ENCODE peak calls at places on chromosomes 4 and X, in nine cellular contexts. P, W, C, I, M, R, O, X and H are unnamed samples.

GRCh38 chr4:86043755-86044592 is 315.9 kb downstream of the MAPK10 start:
- DNase-seq in P (peak; percentile 12), W (peak; percentile 11), C (no peak), I (peak; percentile 51), M (no peak), R (peak; percentile 40), O (peak; percentile 26), X (no peak), H (peak; percentile 60)

GRCh38 chr4:143424276-143424675 is 87.6 kb downstream of the GAB1 start:
- DNase-seq in P (no peak), W (no peak), C (no peak), I (no peak), M (no peak), R (no peak), O (no peak), X (no peak), H (no peak)

GRCh38 chr4:39255266-39255665 is 72.9 kb downstream of the WDR19 start:
- DNase-seq in P (no peak), W (peak; percentile 63), C (peak; percentile 35), I (peak; percentile 68), M (no peak), R (no peak), O (no peak), X (no peak), H (peak; percentile 19)

GRCh38 chr4:61380865-61381264 is 180.7 kb downstream of the ADGRL3 start:
- DNase-seq in P (no peak), W (no peak), C (no peak), I (no peak), M (no peak), R (no peak), O (peak; percentile 42), X (no peak), H (no peak)

GRCh38 chrX:33415454-33415853 is 204.1 kb upstream of the DMD start:
- DNase-seq in P (no peak), W (no peak), C (no peak), I (no peak), M (no peak), R (no peak), O (no peak), X (no peak), H (no peak)

GRCh38 chr4:149176019-149176418 is 639.6 kb downstream of the IQCM start:
- DNase-seq in P (no peak), W (no peak), C (no peak), I (peak; percentile 63), M (no peak), R (no peak), O (no peak), X (no peak), H (no peak)

GRCh38 chr4:99885063-99885664 is 9.1 kb downstream of the LAMTOR3 start:
- DNase-seq in P (peak; percentile 24), W (peak; percentile 23), C (no peak), I (peak; percentile 61), M (no peak), R (peak; percentile 19), O (peak; percentile 3), X (no peak), H (no peak)

GRCh38 chr4:152106113-152106763 is 345.4 kb upstream of the GATB start:
- DNase-seq in P (no peak), W (peak; percentile 87), C (peak; percentile 57), I (peak; percentile 97), M (no peak), R (peak; percentile 36), O (no peak), X (no peak), H (peak; percentile 13)

GRCh38 chr4:1537410-1538095 is 131.3 kb upstream of the NKX1-1 start:
- DNase-seq in P (no peak), W (no peak), C (no peak), I (no peak), M (no peak), R (no peak), O (no peak), X (no peak), H (no peak)

GRCh38 chr4:112895785-112896184 is 153.7 kb upstream of the ANK2 start:
- DNase-seq in P (no peak), W (no peak), C (no peak), I (peak; percentile 50), M (no peak), R (no peak), O (no peak), X (no peak), H (no peak)

GRCh38 chr4:7540216-7540615 is 105.5 kb upstream of the PSAPL1 start:
- DNase-seq in P (no peak), W (no peak), C (peak; percentile 52), I (no peak), M (no peak), R (no peak), O (no peak), X (no peak), H (no peak)

GRCh38 chr4:21885770-21886169 is 62.8 kb downstream of the KCNIP4 start:
- DNase-seq in P (no peak), W (no peak), C (no peak), I (no peak), M (no peak), R (no peak), O (no peak), X (no peak), H (no peak)

GRCh38 chr4:19780871-19781270 is 470.8 kb upstream of the SLIT2 start:
- DNase-seq in P (no peak), W (no peak), C (no peak), I (no peak), M (no peak), R (no peak), O (no peak), X (no peak), H (no peak)

GRCh38 chr4:7892212-7893019 is 47.2 kb downstream of the AFAP1 start:
- DNase-seq in P (no peak), W (no peak), C (peak; percentile 40), I (no peak), M (no peak), R (no peak), O (no peak), X (no peak), H (no peak)

GRCh38 chr4:147122697-147123472 is 177.2 kb upstream of the TTC29 start:
- DNase-seq in P (no peak), W (no peak), C (no peak), I (no peak), M (no peak), R (no peak), O (no peak), X (no peak), H (no peak)

GRCh38 chr4:102663073-102663472 is 97.7 kb downstream of the MANBA start:
- DNase-seq in P (no peak), W (no peak), C (no peak), I (peak; percentile 62), M (no peak), R (no peak), O (no peak), X (no peak), H (peak; percentile 39)

GRCh38 chrX:16643160-16643559 is 6.8 kb upstream of the S100G start:
- DNase-seq in P (no peak), W (no peak), C (no peak), I (peak; percentile 86), M (no peak), R (no peak), O (no peak), X (no peak), H (no peak)

GRCh38 chrX:100445593-100445992 is 35.5 kb upstream of the PCDH19 start:
- DNase-seq in P (no peak), W (no peak), C (no peak), I (peak; percentile 29), M (no peak), R (no peak), O (no peak), X (no peak), H (no peak)

GRCh38 chrX:12396584-12396983 is 258.3 kb downstream of the FRMPD4 start:
- DNase-seq in P (no peak), W (no peak), C (no peak), I (no peak), M (no peak), R (no peak), O (no peak), X (no peak), H (no peak)

GRCh38 chr4:147518846-147519767 is 38.2 kb downstream of the EDNRA start:
- DNase-seq in P (peak; percentile 25), W (peak; percentile 39), C (no peak), I (peak; percentile 84), M (no peak), R (peak; percentile 33), O (peak; percentile 30), X (peak; percentile 23), H (peak; percentile 73)

GRCh38 chr4:13541720-13542576 is 2.4 kb downstream of the NKX3-2 start:
- DNase-seq in P (no peak), W (no peak), C (no peak), I (peak; percentile 72), M (no peak), R (no peak), O (no peak), X (no peak), H (no peak)